ENCODE peak calls at places on chromosomes 3 and 15, in four cellular contexts. F is activated B cell treated with CpG ODN at 0.5 μM for 24 hours, V is stomach, R is WTC11. A is an unnamed sample.

GRCh38 chr15:61175024-61175423 is 54.1 kb downstream of the RORA start:
- DNase-seq in F (no peak), V (no peak), R (no peak), A (no peak)

GRCh38 chr3:29409409-29409808 is 128.5 kb downstream of the RBMS3 start:
- DNase-seq in F (no peak), V (no peak), R (no peak), A (no peak)

GRCh38 chr3:197518794-197519451 is 36.8 kb downstream of the BDH1 start:
- DNase-seq in F (no peak), V (no peak), R (no peak), A (no peak)

GRCh38 chr3:64687781-64688515 is at the start of gene ADAMTS9:
- DNase-seq in F (no peak), V (peak; percentile 42), R (peak; percentile 77), A (peak; percentile 83)

GRCh38 chr3:134299185-134299887 is 48.7 kb upstream of the RYK start:
- DNase-seq in F (no peak), V (no peak), R (no peak), A (no peak)

GRCh38 chr15:66679043-66679656 is 22.9 kb upstream of the SMAD6 start:
- DNase-seq in F (no peak), V (no peak), R (no peak), A (no peak)

GRCh38 chr15:69324031-69324430 is 25.3 kb downstream of the PAQR5 start:
- DNase-seq in F (no peak), V (no peak), R (no peak), A (no peak)

GRCh38 chr3:72179107-72179464 is 394.1 kb upstream of the PROK2 start:
- DNase-seq in F (no peak), V (no peak), R (no peak), A (no peak)

GRCh38 chr15:70049115-70049514 is 48.6 kb downstream of the TLE3 start:
- DNase-seq in F (no peak), V (no peak), R (no peak), A (no peak)

GRCh38 chr15:70033529-70034140 is 64.1 kb downstream of the TLE3 start:
- DNase-seq in F (no peak), V (no peak), R (no peak), A (no peak)

GRCh38 chr3:160225181-160226025 is at the start of gene C3orf80:
- DNase-seq in F (peak; percentile 41), V (peak; percentile 77), R (peak; percentile 74), A (peak; percentile 74)

GRCh38 chr15:91075761-91076160 is 24.3 kb upstream of the SV2B start:
- DNase-seq in F (no peak), V (no peak), R (no peak), A (no peak)

GRCh38 chr3:8663177-8664061 is 18.8 kb upstream of the SSUH2 start:
- DNase-seq in F (no peak), V (peak; percentile 85), R (peak; percentile 95), A (no peak)

GRCh38 chr3:197711973-197712707 is 24.6 kb downstream of the RUBCN start:
- DNase-seq in F (peak; percentile 67), V (peak; percentile 77), R (peak; percentile 37), A (no peak)

GRCh38 chr3:136624894-136625815 is 127.0 kb downstream of the STAG1 start:
- DNase-seq in F (no peak), V (no peak), R (no peak), A (no peak)

GRCh38 chr3:32359766-32360513 is 31.7 kb upstream of the CMTM7 start:
- DNase-seq in F (no peak), V (no peak), R (peak; percentile 29), A (no peak)

GRCh38 chr15:69537085-69537484 is 84.5 kb downstream of the RPLP1 start:
- DNase-seq in F (no peak), V (no peak), R (no peak), A (no peak)

GRCh38 chr15:82128401-82129143 is 82.8 kb upstream of the MEX3B start:
- DNase-seq in F (no peak), V (no peak), R (no peak), A (no peak)

GRCh38 chr3:38581774-38582173 is 67.7 kb downstream of the SCN5A start:
- DNase-seq in F (peak; percentile 7), V (peak; percentile 1), R (no peak), A (peak; percentile 55)

GRCh38 chr3:194306109-194306686 is 44.9 kb downstream of the CPN2 start:
- DNase-seq in F (peak; percentile 51), V (no peak), R (no peak), A (no peak)

GRCh38 chr3:193962986-193963683 is 172.8 kb upstream of the HES1 start:
- DNase-seq in F (no peak), V (no peak), R (no peak), A (no peak)

GRCh38 chr3:15041950-15042349 is 23.2 kb downstream of the MRPS25 start:
- DNase-seq in F (no peak), V (peak; percentile 54), R (no peak), A (no peak)

GRCh38 chr3:103381286-103381685 is 946.5 kb downstream of the ZPLD1 start:
- DNase-seq in F (no peak), V (no peak), R (no peak), A (no peak)

GRCh38 chr15:68045289-68046265 is 8.5 kb upstream of the PIAS1 start:
- DNase-seq in F (no peak), V (no peak), R (peak; percentile 16), A (no peak)

GRCh38 chr3:173653781-173654180 is 256.2 kb downstream of the NLGN1 start:
- DNase-seq in F (no peak), V (no peak), R (no peak), A (no peak)

GRCh38 chr3:87167634-87168456 is 59.3 kb upstream of the CHMP2B start:
- DNase-seq in F (no peak), V (no peak), R (no peak), A (no peak)

GRCh38 chr3:157921767-157922166 is 184.5 kb downstream of the SHOX2 start:
- DNase-seq in F (no peak), V (no peak), R (no peak), A (no peak)

GRCh38 chr3:185631508-185632206 is 45.6 kb downstream of the SENP2 start:
- DNase-seq in F (no peak), V (no peak), R (no peak), A (no peak)

GRCh38 chr15:99507732-99508571 is 57.8 kb upstream of the MEF2A start:
- DNase-seq in F (no peak), V (no peak), R (no peak), A (no peak)

GRCh38 chr3:13866406-13866965 is 13.4 kb downstream of the WNT7A start:
- DNase-seq in F (no peak), V (no peak), R (no peak), A (no peak)

GRCh38 chr3:114746502-114746901 is 400.6 kb downstream of the ZBTB20 start:
- DNase-seq in F (no peak), V (no peak), R (no peak), A (no peak)

GRCh38 chr3:124291008-124291407 is 299.1 kb upstream of the ROPN1 start:
- DNase-seq in F (no peak), V (no peak), R (no peak), A (no peak)

GRCh38 chr15:45199136-45199810 is 11.5 kb upstream of the SHF start:
- DNase-seq in F (peak; percentile 42), V (no peak), R (peak; percentile 29), A (no peak)

GRCh38 chr3:46997453-46998091 is 18.1 kb downstream of the NBEAL2 start:
- DNase-seq in F (no peak), V (no peak), R (no peak), A (no peak)

DNA sequence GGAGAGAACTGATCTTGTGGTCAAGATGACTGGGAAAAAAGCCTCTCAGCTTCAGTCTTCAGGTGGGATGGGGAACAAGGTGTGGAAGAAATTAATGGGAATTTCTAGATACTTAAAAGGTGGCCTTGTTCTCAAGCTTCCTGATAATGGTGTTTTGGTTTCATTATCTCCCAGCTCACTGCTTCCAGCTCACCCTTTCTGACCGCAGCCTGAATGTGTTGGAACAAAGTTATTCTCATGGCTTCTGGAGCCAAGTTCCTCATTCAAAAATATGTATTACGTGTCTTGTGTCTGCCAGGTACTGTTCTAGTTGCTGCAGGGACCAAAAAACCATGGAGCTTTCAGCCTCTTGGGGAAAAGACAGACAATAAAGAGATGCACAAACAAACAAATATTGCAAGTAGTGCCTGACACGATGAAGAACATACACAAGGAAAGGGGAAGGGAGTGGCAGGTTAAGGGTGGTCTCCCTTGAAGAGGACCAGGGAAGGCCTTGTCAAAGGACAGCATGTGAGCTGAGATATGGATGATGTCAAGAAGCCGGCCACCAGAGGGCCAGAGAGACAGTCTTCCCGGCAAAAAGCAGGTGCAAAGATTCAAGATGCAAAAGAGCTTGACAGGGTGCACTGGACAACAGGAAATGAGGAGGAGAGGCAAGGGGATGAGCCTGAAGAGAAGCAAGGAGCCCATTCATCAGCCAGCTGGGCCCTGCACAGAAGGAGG is 35.5 kb downstream of the ARRDC4 start:
- DNase-seq in F (no peak), V (peak; percentile 37), R (peak; percentile 38), A (no peak)
- TF ChIP-seq CTCF in F (no peak), V (peak; percentile 37), R (no peak), A (peak; percentile 66)

GRCh38 chr3:141442421-141442820 is 44.4 kb upstream of the RASA2 start:
- DNase-seq in F (no peak), V (no peak), R (no peak), A (no peak)
- TF ChIP-seq CTCF in F (no peak), V (no peak), R (no peak), A (no peak)

GRCh38 chr3:53671192-53672021 is 174.8 kb downstream of the CHDH start:
- DNase-seq in F (no peak), V (no peak), R (no peak), A (no peak)

GRCh38 chr3:53666026-53666425 is 171.6 kb downstream of the CACNA1D start:
- DNase-seq in F (no peak), V (no peak), R (no peak), A (no peak)

GRCh38 chr3:53665606-53666005 is 171.2 kb downstream of the CACNA1D start:
- DNase-seq in F (no peak), V (no peak), R (no peak), A (no peak)

GRCh38 chr3:53672987-53673386 is 173.2 kb downstream of the CHDH start:
- DNase-seq in F (no peak), V (no peak), R (no peak), A (no peak)

GRCh38 chr3:53668872-53669271 is 174.5 kb downstream of the CACNA1D start:
- DNase-seq in F (no peak), V (no peak), R (no peak), A (no peak)
- TF ChIP-seq CTCF in F (no peak), V (no peak), R (no peak), A (peak; percentile 40)

GRCh38 chr3:25573386-25574171 is 91.1 kb downstream of the TOP2B start:
- DNase-seq in F (no peak), V (no peak), R (no peak), A (no peak)

GRCh38 chr3:25575001-25575400 is 89.7 kb downstream of the TOP2B start:
- DNase-seq in F (no peak), V (no peak), R (no peak), A (no peak)

GRCh38 chr3:25574172-25574765 is 90.4 kb downstream of the TOP2B start:
- DNase-seq in F (no peak), V (no peak), R (no peak), A (no peak)

GRCh38 chr3:25576836-25577454 is 87.8 kb downstream of the TOP2B start:
- DNase-seq in F (no peak), V (no peak), R (peak; percentile 65), A (no peak)

DNA sequence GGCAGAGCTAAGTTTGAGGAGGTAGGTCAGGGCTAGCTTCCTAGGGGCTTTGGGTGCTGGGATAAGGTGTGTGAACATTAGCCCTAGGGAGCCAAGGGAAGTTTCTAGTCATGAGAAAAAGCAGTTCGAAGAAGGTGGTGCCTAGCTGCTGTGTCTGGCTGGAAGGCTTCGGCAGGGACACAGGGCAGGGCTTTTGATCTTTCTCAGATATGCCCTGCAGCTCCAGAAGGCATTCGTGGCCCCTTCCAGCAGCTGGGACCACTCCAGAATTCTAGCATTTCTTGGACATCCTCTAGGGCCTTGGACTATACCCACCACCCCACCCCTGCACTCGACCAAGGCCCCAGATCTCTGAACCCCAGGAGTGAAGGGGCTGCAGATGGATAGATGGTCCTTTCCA is 88.6 kb downstream of the TOP2B start:
- DNase-seq in F (no peak), V (no peak), R (no peak), A (no peak)
- TF ChIP-seq CTCF in F (no peak), V (no peak), R (no peak), A (no peak)

A was measured in type B pancreatic cell.